ENCODE peak calls at places on chromosomes 11 and 22, in four cellular contexts. U is cardiac fibroblast, M is heart right ventricle, F is WTC11. Y is an unnamed sample.

GRCh38 chr11:110029714-110030113 is 63.5 kb upstream of the ZC3H12C start:
- DNase-seq in M (no peak), F (no peak), U (peak), Y (no peak)

GRCh38 chr11:22169833-22170232 is 23.1 kb upstream of the ANO5 start:
- DNase-seq in M (no peak), F (no peak), U (peak), Y (no peak)

GRCh38 chr11:116371146-116371545 is 401.6 kb downstream of the BUD13 start:
- DNase-seq in F (no peak), U (no peak), M (no peak), Y (no peak)

GRCh38 chr11:11186249-11186648 is 166.8 kb downstream of the CSNK2A3 start:
- DNase-seq in F (no peak), U (no peak), M (no peak), Y (no peak)

GRCh38 chr11:43381802-43382201 is 23.1 kb downstream of the TTC17 start:
- DNase-seq in M (no peak), F (no peak), U (no peak), Y (no peak)

GRCh38 chr11:84541711-84542340 is 1085.3 kb downstream of the DLG2 start:
- DNase-seq in U (peak), F (no peak), M (no peak), Y (no peak)

GRCh38 chr11:73942030-73942429 is 8.8 kb upstream of the DNAJB13 start:
- DNase-seq in F (no peak), M (no peak), U (no peak), Y (no peak)

GRCh38 chr11:96969251-96969650 is 579.4 kb downstream of the JRKL start:
- DNase-seq in F (no peak), M (no peak), U (peak), Y (no peak)

GRCh38 chr11:70901951-70902521 is 350.3 kb downstream of the SHANK2 start:
- DNase-seq in F (no peak), U (no peak), M (no peak), Y (no peak)

GRCh38 chr11:96215094-96215782 is 127.8 kb downstream of the MAML2 start:
- DNase-seq in M (no peak), F (no peak), U (peak), Y (no peak)

GRCh38 chr11:35146074-35146521 is 7.1 kb downstream of the CD44 start:
- DNase-seq in F (no peak), U (no peak), M (no peak), Y (no peak)

GRCh38 chr11:117560786-117561530 is 233.3 kb downstream of the CEP164 start:
- DNase-seq in F (no peak), U (no peak), M (no peak), Y (no peak)

GRCh38 chr11:19595840-19596751 is 116.5 kb upstream of the NAV2 start:
- DNase-seq in F (no peak), M (peak), U (peak), Y (no peak)

GRCh38 chr22:30474121-30474520 is 2.3 kb upstream of the SEC14L3 start:
- DNase-seq in F (no peak), M (no peak), U (no peak), Y (no peak)

GRCh38 chr22:33787645-33788456 is 132.4 kb downstream of the LARGE1 start:
- DNase-seq in M (no peak), U (no peak), F (no peak), Y (no peak)

GRCh38 chr11:103662880-103663279 is 373.6 kb upstream of the DDI1 start:
- DNase-seq in U (no peak), M (no peak), F (no peak), Y (no peak)

GRCh38 chr11:33334627-33335026 is 77.4 kb downstream of the HIPK3 start:
- DNase-seq in M (no peak), U (no peak), F (no peak), Y (no peak)

GRCh38 chr22:49964136-49964492 is 3.5 kb downstream of the PIM3 start:
- DNase-seq in M (peak), U (no peak), F (no peak), Y (no peak)

GRCh38 chr11:112665291-112665690 is 295.9 kb upstream of the NCAM1 start:
- DNase-seq in M (no peak), U (no peak), F (no peak), Y (no peak)

GRCh38 chr11:462107-462890 is 12.2 kb downstream of the PTDSS2 start:
- DNase-seq in F (no peak), U (no peak), M (no peak), Y (no peak)

GRCh38 chr11:2781413-2782274 is 81.8 kb upstream of the KCNQ1OT1 start:
- DNase-seq in M (peak), F (peak), U (no peak), Y (peak)

GRCh38 chr11:72041364-72042058 is 38.8 kb downstream of the NUMA1 start:
- DNase-seq in U (peak), M (peak), F (peak), Y (no peak)

GRCh38 chr11:17743026-17743807 is 8.6 kb downstream of the KCNC1 start:
- DNase-seq in M (no peak), U (no peak), F (peak), Y (no peak)

GRCh38 chr11:66133216-66133775 is 63.2 kb downstream of the PACS1 start:
- DNase-seq in M (no peak), F (no peak), U (no peak), Y (no peak)

GRCh38 chr11:1199689-1200610 is 22.9 kb upstream of the MUC5B start:
- DNase-seq in U (no peak), F (peak), M (no peak), Y (no peak)

GRCh38 chr11:44454686-44455085 is 110.8 kb upstream of the CD82 start:
- DNase-seq in U (no peak), F (no peak), M (peak), Y (no peak)

GRCh38 chr11:73218106-73218829 is at the start of gene P2RY2:
- DNase-seq in M (peak), U (peak), F (peak), Y (no peak)

GRCh38 chr11:65183201-65183891 is 1.6 kb downstream of the CAPN1 start:
- DNase-seq in F (no peak), M (no peak), U (no peak), Y (no peak)

DNA sequence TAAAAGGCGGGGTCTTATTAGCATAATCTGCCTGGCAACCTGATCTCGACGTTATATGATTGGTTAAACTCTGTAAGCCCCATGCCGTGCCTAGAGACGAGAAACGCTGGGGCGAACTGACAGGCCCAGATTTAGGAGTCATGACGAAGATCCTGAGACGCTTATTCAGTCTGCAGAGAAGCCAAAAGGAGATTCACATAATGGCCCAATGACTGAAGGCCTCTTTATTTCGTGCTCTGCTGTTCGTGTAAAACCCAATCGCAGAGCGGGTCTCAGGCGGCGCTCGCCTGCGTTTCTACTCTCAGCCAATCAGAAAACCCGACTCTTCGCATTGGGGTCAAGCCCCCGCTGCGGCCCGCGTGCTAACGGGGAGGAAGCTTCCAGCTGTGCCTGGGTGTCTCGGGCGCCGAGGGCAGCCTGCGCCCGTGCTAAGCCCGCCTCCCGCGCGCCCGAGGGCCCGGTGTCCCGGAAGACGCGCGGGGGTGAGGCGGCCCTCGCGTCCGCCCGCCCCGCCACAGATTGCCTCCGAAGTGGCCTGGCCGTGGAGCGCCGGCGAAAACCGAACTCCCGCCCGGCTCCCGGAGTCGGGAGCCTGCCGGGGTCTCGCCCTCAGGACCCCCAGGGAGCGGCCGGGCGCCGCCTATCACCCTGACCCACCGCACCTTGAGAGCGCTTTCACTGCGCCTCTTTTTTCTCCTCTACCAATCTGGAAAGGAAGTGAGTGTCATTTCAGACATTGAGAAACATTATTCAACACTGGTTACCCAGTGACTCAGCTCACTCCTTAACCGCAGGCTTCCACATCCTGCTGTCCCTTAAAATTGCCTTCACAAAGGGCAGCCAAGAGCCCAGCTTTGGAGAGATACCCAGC is 446 bp upstream of the PRDM10 start:
- DNase-seq in U (peak), M (peak), F (peak), Y (peak)
- TF ChIP-seq CTCF in U (no peak), M (no peak), F (no peak), Y (no peak)

GRCh38 chr11:119101367-119101758 is 290 bp downstream of the DPAGT1 start:
- DNase-seq in U (no peak), M (no peak), F (peak), Y (no peak)
- TF ChIP-seq CTCF in U (no peak), M (no peak), F (no peak), Y (no peak)

GRCh38 chr22:20494978-20495860 is at the start of gene KLHL22:
- DNase-seq in M (peak), U (peak), F (no peak), Y (no peak)
- TF ChIP-seq CTCF in M (no peak), U (no peak), F (no peak), Y (no peak)

GRCh38 chr11:62787005-62787759 is at the start of gene TMEM179B:
- DNase-seq in F (peak), M (peak), U (peak), Y (peak)
- TF ChIP-seq CTCF in F (no peak), M (no peak), U (peak), Y (no peak)

GRCh38 chr11:26134053-26134452 is 197.9 kb upstream of the ANO3 start:
- DNase-seq in F (no peak), U (no peak), M (no peak), Y (no peak)
- TF ChIP-seq CTCF in F (no peak), U (no peak), M (no peak), Y (no peak)

GRCh38 chr11:78838417-78838816 is 263.8 kb upstream of the NARS2 start:
- DNase-seq in F (no peak), U (no peak), M (no peak), Y (no peak)
- TF ChIP-seq CTCF in F (no peak), U (no peak), M (no peak), Y (no peak)

GRCh38 chr11:68269414-68270081 is 2.2 kb downstream of the C11orf24 start:
- DNase-seq in M (no peak), F (no peak), U (peak), Y (no peak)
- TF ChIP-seq CTCF in M (no peak), F (no peak), U (no peak), Y (no peak)

GRCh38 chr22:39215430-39216142 is 29.2 kb downstream of the PDGFB start:
- DNase-seq in U (no peak), F (peak), M (no peak), Y (no peak)
- TF ChIP-seq CTCF in U (peak), F (peak), M (no peak), Y (no peak)

Y was measured in omental fat pad.